ENCODE peak calls at places on chromosome 18, in six cellular contexts. J is COR-L47; V is effector memory CD8-positive, alpha-beta T cell; Y is AG08396; Z is EH; T is GM04504. S is an unnamed sample.

GRCh38 chr18:69567813-69568488 is 167.3 kb downstream of the DOK6 start:
- DNase-seq in V (no peak), T (no peak), Y (no peak), Z (no peak), J (peak; percentile 24), S (no peak)

GRCh38 chr18:33804258-33804657 is 226.2 kb downstream of the ASXL3 start:
- DNase-seq in V (no peak), Y (no peak), T (no peak), Z (no peak), J (no peak), S (no peak)

GRCh38 chr18:72848534-72849237 is 19.1 kb downstream of the NETO1 start:
- DNase-seq in Y (no peak), Z (no peak), J (no peak), T (no peak), V (no peak), S (no peak)

GRCh38 chr18:11533942-11534496 is 75.4 kb upstream of the SLC35G4 start:
- DNase-seq in T (no peak), J (no peak), Z (no peak), Y (no peak), V (no peak), S (no peak)

GRCh38 chr18:9913526-9914333 is at the start of gene VAPA:
- DNase-seq in J (peak; percentile 99), T (peak; percentile 92), Y (peak; percentile 98), V (peak; percentile 91), Z (peak; percentile 96), S (peak; percentile 93)

GRCh38 chr18:58612239-58613055 is 16.4 kb downstream of the ALPK2 start:
- DNase-seq in Z (no peak), Y (no peak), V (no peak), T (no peak), J (no peak), S (no peak)

GRCh38 chr18:23612434-23613090 is 26.3 kb upstream of the NPC1 start:
- DNase-seq in J (no peak), T (no peak), Z (no peak), Y (no peak), V (no peak), S (no peak)

GRCh38 chr18:77632738-77633137 is 383.1 kb downstream of the GALR1 start:
- DNase-seq in V (no peak), Y (no peak), T (no peak), J (no peak), Z (no peak), S (no peak)

GRCh38 chr18:34650121-34650545 is 60.0 kb upstream of the DTNA start:
- DNase-seq in V (no peak), Z (peak; percentile 46), T (peak; percentile 38), J (no peak), Y (peak; percentile 38), S (peak; percentile 31)

GRCh38 chr18:48140738-48141137 is 210.3 kb upstream of the SMAD2 start:
- DNase-seq in J (no peak), Z (no peak), T (no peak), V (no peak), Y (no peak), S (no peak)

GRCh38 chr18:8706545-8706980 is 1.2 kb downstream of the MTCL1 start:
- DNase-seq in Y (peak; percentile 25), V (no peak), T (no peak), J (no peak), Z (peak; percentile 24), S (no peak)

GRCh38 chr18:5628512-5629255 is 84.9 kb upstream of the EPB41L3 start:
- DNase-seq in V (no peak), T (no peak), J (peak; percentile 29), Y (peak; percentile 47), Z (peak; percentile 13), S (no peak)

GRCh38 chr18:37294951-37295350 is 270.6 kb downstream of the CELF4 start:
- DNase-seq in Z (peak; percentile 13), J (no peak), V (no peak), Y (no peak), T (no peak), S (no peak)

GRCh38 chr18:48859311-48860275 is 91.2 kb downstream of the SMAD7 start:
- DNase-seq in Z (no peak), V (no peak), Y (no peak), T (no peak), J (no peak), S (no peak)

GRCh38 chr18:26405190-26405781 is 143.1 kb downstream of the KCTD1 start:
- DNase-seq in Y (peak; percentile 73), J (peak; percentile 73), T (no peak), Z (peak; percentile 65), V (no peak), S (peak; percentile 12)

GRCh38 chr18:5895886-5896740 is 791 bp upstream of the TMEM200C start:
- DNase-seq in T (no peak), V (no peak), J (peak; percentile 55), Y (no peak), Z (no peak), S (no peak)

GRCh38 chr18:39635966-39636365 is 2070.4 kb upstream of the CELF4 start:
- DNase-seq in Y (no peak), J (peak; percentile 25), T (no peak), V (no peak), Z (peak; percentile 11), S (no peak)

GRCh38 chr18:13797157-13797611 is 26.8 kb upstream of the MC5R start:
- DNase-seq in V (no peak), J (no peak), Y (no peak), Z (no peak), T (no peak), S (peak; percentile 89)

GRCh38 chr18:23529597-23529996 is 26.3 kb downstream of the RMC1 start:
- DNase-seq in Z (peak; percentile 72), T (no peak), Y (peak; percentile 42), J (no peak), V (no peak), S (peak; percentile 75)

GRCh38 chr18:21443776-21444464 is 156.6 kb downstream of the ESCO1 start:
- DNase-seq in Z (no peak), V (no peak), Y (no peak), J (no peak), T (no peak), S (no peak)

GRCh38 chr18:79829136-79829854 is 31.6 kb downstream of the KCNG2 start:
- DNase-seq in Y (no peak), V (no peak), T (no peak), Z (no peak), J (no peak), S (no peak)

GRCh38 chr18:29512203-29512602 is 1335.3 kb upstream of the CDH2 start:
- DNase-seq in J (peak; percentile 16), T (no peak), Z (no peak), V (no peak), Y (no peak), S (no peak)

GRCh38 chr18:24862225-24862893 is 401.9 kb downstream of the HRH4 start:
- DNase-seq in V (no peak), J (no peak), Y (no peak), T (no peak), Z (no peak), S (no peak)

GRCh38 chr18:62073882-62074281 is 113.0 kb downstream of the PIGN start:
- DNase-seq in V (no peak), J (no peak), Y (no peak), T (no peak), Z (no peak), S (no peak)

GRCh38 chr18:421236-422155 is 79.0 kb downstream of the COLEC12 start:
- DNase-seq in T (no peak), Y (peak; percentile 21), J (no peak), Z (peak; percentile 80), V (no peak), S (no peak)

GRCh38 chr18:73896685-73897084 is 250.9 kb downstream of the FBXO15 start:
- DNase-seq in Z (no peak), T (no peak), Y (no peak), J (no peak), V (no peak), S (no peak)

GRCh38 chr18:46756559-46757201 is at the start of gene ST8SIA5:
- DNase-seq in Y (peak; percentile 22), V (no peak), T (no peak), Z (no peak), J (peak; percentile 94), S (no peak)

GRCh38 chr18:78776706-78777105 is 202.9 kb upstream of the SALL3 start:
- DNase-seq in T (no peak), V (no peak), Y (no peak), J (no peak), Z (no peak), S (no peak)

GRCh38 chr18:10352671-10353070 is 101.8 kb upstream of the APCDD1 start:
- DNase-seq in V (no peak), T (no peak), J (no peak), Y (no peak), Z (no peak), S (no peak)

GRCh38 chr18:22828171-22828570 is 105.0 kb upstream of the RBBP8 start:
- DNase-seq in T (no peak), Y (peak; percentile 8), J (no peak), Z (peak; percentile 31), V (no peak), S (peak; percentile 92)

GRCh38 chr18:27073404-27073830 is 111.7 kb downstream of the CHST9 start:
- DNase-seq in V (no peak), T (no peak), Z (no peak), J (no peak), Y (no peak), S (no peak)

GRCh38 chr18:78144669-78145068 is 834.9 kb upstream of the SALL3 start:
- DNase-seq in J (no peak), Y (no peak), T (no peak), V (no peak), Z (no peak), S (no peak)